ENCODE peak calls at places on chromosomes 13 and 19, in seven cellular contexts. G is MM.1S, Y is SK-N-SH, L is GM23338, C is HCT116, Z is hepatocyte, D is PC-3. K is an unnamed sample.

GRCh38 chr19:45423033-45423588 is 606 bp downstream of the ERCC1 start:
- DNase-seq in D (no peak), Z (no peak), Y (no peak), C (no peak), G (no peak), L (no peak), K (no peak)

GRCh38 chr19:46977548-46977947 is 42.1 kb upstream of the NPAS1 start:
- DNase-seq in G (no peak), D (no peak), C (no peak), L (no peak), Y (peak), Z (no peak), K (no peak)

GRCh38 chr19:5298502-5298901 is 42.1 kb downstream of the PTPRS start:
- DNase-seq in D (peak), Y (no peak), L (no peak), C (no peak), Z (no peak), G (no peak), K (no peak)

GRCh38 chr13:93726173-93727019 is 499.8 kb downstream of the GPC6 start:
- DNase-seq in G (no peak), C (no peak), D (no peak), L (peak), Y (no peak), Z (no peak), K (peak)

GRCh38 chr13:27927444-27928352 is 7.9 kb downstream of the PDX1 start:
- DNase-seq in L (peak), D (no peak), Y (no peak), Z (no peak), C (no peak), G (no peak), K (peak)

GRCh38 chr19:917323-918151 is at the start of gene KISS1R:
- DNase-seq in G (no peak), Y (peak), D (peak), L (peak), Z (peak), C (no peak), K (peak)

GRCh38 chr13:114339779-114340534 is 25.7 kb downstream of the CHAMP1 start:
- DNase-seq in C (peak), G (peak), L (peak), Y (peak), D (peak), Z (no peak), K (no peak)

GRCh38 chr13:31880849-31881494 is 141.6 kb downstream of the RXFP2 start:
- DNase-seq in C (no peak), Z (no peak), G (peak), Y (no peak), D (no peak), L (no peak), K (no peak)

GRCh38 chr13:22801402-22802003 is 379.3 kb upstream of the SGCG start:
- DNase-seq in G (no peak), C (no peak), Y (no peak), Z (peak), L (peak), D (no peak), K (peak)

GRCh38 chr13:84445776-84446175 is 563.5 kb upstream of the SLITRK1 start:
- DNase-seq in D (no peak), C (no peak), L (no peak), Y (no peak), G (no peak), Z (no peak), K (no peak)

GRCh38 chr13:41988244-41988643 is 27.3 kb upstream of the VWA8 start:
- DNase-seq in Z (no peak), Y (no peak), G (no peak), C (no peak), D (no peak), L (no peak), K (no peak)

GRCh38 chr19:19538077-19538764 is at the start of gene CILP2:
- DNase-seq in C (no peak), L (peak), D (peak), G (no peak), Z (peak), Y (peak), K (peak)

GRCh38 chr13:77952737-77953136 is 34.1 kb upstream of the EDNRB start:
- DNase-seq in C (no peak), G (no peak), Z (no peak), L (no peak), Y (no peak), D (no peak), K (no peak)

GRCh38 chr13:21475115-21475514 is 16.0 kb upstream of the ZDHHC20 start:
- DNase-seq in Z (no peak), Y (no peak), D (no peak), C (no peak), G (no peak), L (no peak), K (no peak)

GRCh38 chr19:18468517-18468916 is 30.6 kb upstream of the ISYNA1 start:
- DNase-seq in Z (no peak), Y (no peak), D (peak), L (no peak), C (no peak), G (no peak), K (no peak)
- TF ChIP-seq CTCF in Z (no peak), Y (no peak), D (no peak), L (no peak), C (no peak), G (no peak), K (no peak)

DNA sequence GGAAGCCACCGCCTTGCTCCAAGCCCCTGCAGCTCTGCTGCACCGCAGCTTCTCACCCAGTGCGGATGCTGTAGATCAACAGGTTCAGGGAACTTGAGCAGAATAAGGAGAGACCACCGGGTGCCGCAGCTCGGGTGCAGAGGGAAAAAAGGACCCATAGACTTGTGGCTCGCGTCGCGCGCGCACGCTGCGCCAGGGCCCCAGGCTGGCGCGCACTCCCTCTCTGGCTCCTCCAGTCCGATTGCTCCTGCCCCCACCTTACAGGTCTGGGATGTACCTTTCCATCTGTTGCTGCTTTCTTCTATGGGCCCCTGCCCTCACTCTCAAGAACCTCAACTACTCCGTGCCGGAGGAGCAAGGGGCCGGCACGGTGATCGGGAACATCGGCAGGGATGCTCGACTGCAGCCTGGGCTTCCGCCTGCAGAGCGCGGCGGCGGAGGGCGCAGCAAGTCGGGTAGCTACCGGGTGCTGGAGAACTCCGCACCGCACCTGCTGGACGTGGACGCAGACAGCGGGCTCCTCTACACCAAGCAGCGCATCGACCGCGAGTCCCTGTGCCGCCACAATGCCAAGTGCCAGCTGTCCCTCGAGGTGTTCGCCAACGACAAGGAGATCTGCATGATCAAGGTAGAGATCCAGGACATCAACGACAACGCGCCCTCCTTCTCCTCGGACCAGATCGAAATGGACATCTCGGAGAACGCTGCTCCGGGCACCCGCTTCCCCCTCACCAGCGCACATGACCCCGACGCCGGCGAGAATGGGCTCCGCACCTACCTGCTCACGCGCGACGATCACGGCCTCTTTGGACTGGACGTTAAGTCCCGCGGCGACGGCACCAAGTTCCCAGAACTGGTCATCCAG is 964 bp downstream of the PCDH17 start:
- DNase-seq in L (peak), C (no peak), D (no peak), G (no peak), Z (peak), Y (peak), K (peak)
- TF ChIP-seq EZH2phosphoT487 in L (peak), C (no peak), D (no peak), G (no peak), Z (no peak), Y (no peak), K (peak)

DNA sequence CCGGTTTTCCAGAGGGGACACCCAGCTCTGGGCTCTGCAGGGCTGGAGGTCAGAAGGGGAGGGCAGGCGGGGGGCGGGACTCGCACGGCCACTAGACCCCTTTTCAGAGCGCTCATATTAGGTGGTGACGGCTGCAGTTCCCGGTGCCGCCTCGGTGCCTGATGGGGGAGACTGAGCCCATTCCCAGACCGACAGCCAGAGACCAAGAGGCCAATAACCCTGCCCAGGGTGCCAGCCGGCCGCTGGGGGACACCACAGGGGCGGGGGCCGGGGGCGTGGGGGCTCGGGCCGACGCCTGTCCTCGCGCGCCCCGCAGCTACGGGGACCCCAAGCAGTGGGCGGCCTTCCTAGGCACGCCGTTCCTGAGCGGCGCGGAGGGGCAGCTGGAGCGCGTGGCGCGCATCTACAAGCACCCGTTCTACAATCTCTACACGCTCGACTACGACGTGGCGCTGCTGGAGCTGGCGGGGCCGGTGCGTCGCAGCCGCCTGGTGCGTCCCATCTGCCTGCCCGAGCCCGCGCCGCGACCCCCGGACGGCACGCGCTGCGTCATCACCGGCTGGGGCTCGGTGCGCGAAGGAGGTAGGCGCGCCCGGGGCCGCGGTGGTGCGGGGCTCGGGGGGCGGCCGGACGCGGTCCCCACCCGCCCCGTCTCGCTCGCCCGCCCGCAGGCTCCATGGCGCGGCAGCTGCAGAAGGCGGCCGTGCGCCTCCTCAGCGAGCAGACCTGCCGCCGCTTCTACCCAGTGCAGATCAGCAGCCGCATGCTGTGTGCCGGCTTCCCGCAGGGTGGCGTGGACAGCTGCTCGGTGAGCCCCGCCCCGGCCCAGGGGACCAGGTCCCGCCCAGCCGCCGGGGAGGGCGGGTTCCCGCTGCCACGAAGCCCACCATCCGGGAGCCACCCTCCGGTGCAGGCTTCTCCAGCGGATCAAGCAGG is 2.4 kb downstream of the TIMM13 start:
- DNase-seq in G (no peak), D (peak), Z (peak), L (peak), Y (peak), C (no peak), K (peak)
- TF ChIP-seq CTCF in G (no peak), D (peak), Z (peak), L (peak), Y (no peak), C (no peak), K (peak)

GRCh38 chr19:43667524-43668405 is 2.2 kb downstream of the PLAUR start:
- DNase-seq in Y (no peak), Z (no peak), C (no peak), L (peak), D (no peak), G (no peak), K (peak)
- TF ChIP-seq EZH2phosphoT487 in Y (no peak), Z (no peak), C (no peak), L (no peak), D (no peak), G (no peak), K (no peak)

DNA sequence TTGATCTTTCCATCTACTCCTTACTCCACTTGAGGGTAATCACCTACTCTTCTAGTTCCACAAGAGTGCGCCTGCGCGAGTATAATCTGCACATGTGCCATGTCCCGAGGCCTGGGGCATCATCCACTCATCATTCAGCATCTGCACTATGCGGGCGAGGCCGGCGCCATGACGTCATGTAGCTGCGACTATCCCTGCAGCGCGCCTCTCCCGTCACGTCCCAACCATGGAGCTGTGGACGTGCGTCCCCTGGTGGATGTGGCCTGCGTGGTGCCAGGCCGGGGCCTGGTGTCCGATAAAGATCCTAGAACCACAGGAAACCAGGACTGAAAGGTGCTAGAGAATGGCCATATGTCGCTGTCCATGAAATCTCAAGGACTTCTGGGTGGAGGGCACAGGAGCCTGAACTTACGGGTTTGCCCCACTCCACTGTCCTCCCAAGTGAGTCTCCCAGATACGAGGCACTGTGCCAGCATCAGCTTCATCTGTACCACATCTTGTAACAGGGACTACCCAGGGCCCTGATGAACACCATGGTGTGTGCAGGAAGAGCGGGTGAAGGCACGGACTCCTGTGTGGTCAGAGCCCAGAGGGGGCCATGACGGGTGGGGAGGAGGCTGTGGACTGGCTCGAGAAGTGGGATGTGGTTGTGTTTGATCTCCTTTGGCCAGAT is 2.7 kb upstream of the KLK2 start:
- DNase-seq in Y (peak), G (peak), D (no peak), L (peak), Z (no peak), C (no peak), K (peak)
- TF ChIP-seq CTCF in Y (peak), G (peak), D (no peak), L (peak), Z (no peak), C (no peak), K (peak)

DNA sequence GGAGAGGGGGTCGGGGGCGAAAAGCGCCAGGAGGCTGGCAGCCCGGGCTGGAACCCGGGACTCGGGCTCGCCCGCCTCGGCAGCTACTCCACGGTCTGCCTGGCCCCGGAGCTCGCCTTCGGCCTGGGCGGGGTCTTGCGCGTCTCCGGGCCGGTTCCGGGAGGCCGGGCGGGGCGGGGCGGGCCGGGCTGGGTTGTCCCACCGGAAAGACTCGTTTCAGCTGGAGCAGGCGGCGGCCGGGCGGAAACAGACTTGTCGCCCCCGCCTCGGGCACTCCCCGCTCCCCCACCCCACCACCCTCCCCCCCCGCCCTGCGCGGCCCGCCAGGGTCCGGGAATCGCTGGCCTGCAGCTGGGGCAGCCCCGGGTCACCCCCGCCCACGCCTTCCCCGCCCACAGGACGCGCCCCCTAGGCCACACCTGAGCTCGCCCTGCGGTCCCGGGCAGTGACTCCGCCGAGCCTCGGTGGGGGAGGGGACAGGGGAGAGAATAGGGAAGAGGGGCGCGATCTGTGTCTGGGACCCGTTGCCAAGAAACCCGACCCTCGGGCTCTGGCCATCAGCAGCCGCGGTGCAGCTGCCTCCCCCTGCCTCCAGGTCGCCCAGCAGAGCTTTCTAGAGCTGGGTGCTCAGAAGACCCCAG is 109.4 kb downstream of the KCTD15 start:
- DNase-seq in Y (peak), D (peak), C (no peak), G (no peak), Z (peak), L (peak), K (peak)
- TF ChIP-seq EZH2phosphoT487 in Y (no peak), D (no peak), C (no peak), G (no peak), Z (no peak), L (no peak), K (peak)

K was measured in neural progenitor cell.